ENCODE peak calls at places on chromosomes 4 and X, in six cellular contexts. One of them, this sample, is unnamed.

GRCh38 chr4:177964693-177965168 is 522.5 kb upstream of the AGA start:
- DNase-seq in HS-5: peak; percentile 56
- DNase-seq in NCI-H1105: no peak
- DNase-seq in midbrain: no peak
- DNase-seq in anterior cingulate cortex: no peak
- DNase-seq in mammary epithelial cell: peak; percentile 6
- DNase-seq in this sample: no peak

GRCh38 chr4:73311428-73311827 is 52.8 kb upstream of the ANKRD17 start:
- DNase-seq in NCI-H1105: peak; percentile 0
- DNase-seq in mammary epithelial cell: peak; percentile 23
- DNase-seq in midbrain: peak; percentile 35
- DNase-seq in HS-5: peak; percentile 40
- DNase-seq in anterior cingulate cortex: no peak
- DNase-seq in this sample: peak; percentile 7

GRCh38 chr4:52660643-52661042 is 1.5 kb upstream of the USP46 start:
- DNase-seq in anterior cingulate cortex: no peak
- DNase-seq in mammary epithelial cell: no peak
- DNase-seq in HS-5: no peak
- DNase-seq in NCI-H1105: no peak
- DNase-seq in midbrain: no peak
- DNase-seq in this sample: no peak

GRCh38 chr4:81635747-81636146 is 164.0 kb upstream of the RASGEF1B start:
- DNase-seq in anterior cingulate cortex: no peak
- DNase-seq in NCI-H1105: no peak
- DNase-seq in HS-5: no peak
- DNase-seq in mammary epithelial cell: no peak
- DNase-seq in midbrain: peak; percentile 41
- DNase-seq in this sample: no peak

GRCh38 chrX:23403849-23404248 is 69.2 kb downstream of the PTCHD1 start:
- DNase-seq in NCI-H1105: no peak
- DNase-seq in HS-5: no peak
- DNase-seq in mammary epithelial cell: no peak
- DNase-seq in anterior cingulate cortex: no peak
- DNase-seq in midbrain: no peak
- DNase-seq in this sample: no peak

GRCh38 chr4:5774416-5775056 is 63.5 kb downstream of the EVC start:
- DNase-seq in HS-5: no peak
- DNase-seq in anterior cingulate cortex: no peak
- DNase-seq in mammary epithelial cell: no peak
- DNase-seq in midbrain: no peak
- DNase-seq in NCI-H1105: no peak
- DNase-seq in this sample: no peak

GRCh38 chr4:89222171-89222570 is 85.4 kb downstream of the GPRIN3 start:
- DNase-seq in anterior cingulate cortex: no peak
- DNase-seq in mammary epithelial cell: peak; percentile 9
- DNase-seq in HS-5: peak; percentile 2
- DNase-seq in midbrain: no peak
- DNase-seq in NCI-H1105: no peak
- DNase-seq in this sample: no peak

GRCh38 chr4:145937990-145938611 is 522 bp downstream of the ZNF827 start:
- DNase-seq in HS-5: no peak
- DNase-seq in NCI-H1105: no peak
- DNase-seq in midbrain: peak; percentile 16
- DNase-seq in anterior cingulate cortex: peak; percentile 49
- DNase-seq in mammary epithelial cell: peak; percentile 45
- DNase-seq in this sample: peak; percentile 44

GRCh38 chrX:129939986-129940385 is 34.0 kb downstream of the UTP14A start:
- DNase-seq in midbrain: no peak
- DNase-seq in NCI-H1105: no peak
- DNase-seq in mammary epithelial cell: no peak
- DNase-seq in anterior cingulate cortex: no peak
- DNase-seq in HS-5: no peak
- DNase-seq in this sample: no peak

GRCh38 chr4:68904786-68905185 is 46.8 kb downstream of the UGT2A3 start:
- DNase-seq in NCI-H1105: no peak
- DNase-seq in HS-5: no peak
- DNase-seq in midbrain: no peak
- DNase-seq in mammary epithelial cell: peak; percentile 11
- DNase-seq in anterior cingulate cortex: no peak
- DNase-seq in this sample: no peak

GRCh38 chr4:113394730-113395530 is 345.5 kb downstream of the ANK2 start:
- DNase-seq in HS-5: peak; percentile 69
- DNase-seq in midbrain: peak; percentile 93
- DNase-seq in mammary epithelial cell: peak; percentile 78
- DNase-seq in anterior cingulate cortex: peak; percentile 10
- DNase-seq in NCI-H1105: peak; percentile 38
- DNase-seq in this sample: peak; percentile 62

This sample was measured in RWPE1.